ENCODE peak calls at places on chromosomes 3 and 15, in four cellular contexts. X is H1, Q is HCT116, V is GM12878. C is an unnamed sample.

GRCh38 chr3:172601066-172601832 is 78.0 kb upstream of the TNFSF10 start:
- DNase-seq in X (no peak), Q (no peak), V (no peak), C (no peak)

GRCh38 chr15:77026501-77027110 is 31.7 kb downstream of the PSTPIP1 start:
- DNase-seq in X (peak), Q (no peak), V (no peak), C (no peak)

GRCh38 chr3:195806211-195806915 is 5.4 kb downstream of the MUC4 start:
- DNase-seq in X (no peak), Q (no peak), V (no peak), C (peak)

GRCh38 chr3:5473471-5473870 is 286.0 kb downstream of the EDEM1 start:
- DNase-seq in X (no peak), Q (no peak), V (no peak), C (no peak)

GRCh38 chr3:42063886-42064285 is 27.3 kb upstream of the TRAK1 start:
- DNase-seq in X (no peak), Q (no peak), V (no peak), C (no peak)

GRCh38 chr3:18047052-18047451 is 304.6 kb upstream of the TBC1D5 start:
- DNase-seq in X (no peak), Q (no peak), V (no peak), C (no peak)

GRCh38 chr15:92451225-92451825 is 57.6 kb downstream of the ST8SIA2 start:
- DNase-seq in X (no peak), Q (no peak), V (no peak), C (no peak)

GRCh38 chr3:33032937-33033336 is 64.0 kb downstream of the GLB1 start:
- DNase-seq in X (no peak), Q (peak), V (no peak), C (no peak)

GRCh38 chr15:25170113-25170731 is 215.4 kb downstream of the SNRPN start:
- DNase-seq in X (no peak), Q (no peak), V (no peak), C (no peak)

GRCh38 chr3:185537369-185537970 is 14.9 kb downstream of the LIPH start:
- DNase-seq in X (no peak), Q (peak), V (peak), C (no peak)

GRCh38 chr3:33746412-33747116 is 28.5 kb upstream of the CLASP2 start:
- DNase-seq in X (no peak), Q (no peak), V (no peak), C (no peak)

GRCh38 chr3:9142346-9142745 is 107.1 kb downstream of the SRGAP3 start:
- DNase-seq in X (no peak), Q (no peak), V (no peak), C (no peak)

GRCh38 chr15:68230157-68231100 is 901 bp upstream of the CLN6 start:
- DNase-seq in X (peak), Q (no peak), V (peak), C (no peak)

GRCh38 chr15:77823736-77824135 is 191.0 kb upstream of the LINGO1 start:
- DNase-seq in X (no peak), Q (no peak), V (no peak), C (no peak)

GRCh38 chr15:83127547-83128150 is 20.2 kb downstream of the TM6SF1 start:
- DNase-seq in X (no peak), Q (no peak), V (no peak), C (no peak)

GRCh38 chr3:11532865-11533490 is 110.7 kb downstream of the VGLL4 start:
- DNase-seq in X (no peak), Q (no peak), V (no peak), C (no peak)

GRCh38 chr3:172106037-172106559 is 66.7 kb downstream of the FNDC3B start:
- DNase-seq in X (no peak), Q (no peak), V (no peak), C (no peak)

GRCh38 chr3:148092624-148093194 is 605.0 kb upstream of the AGTR1 start:
- DNase-seq in X (no peak), Q (no peak), V (no peak), C (no peak)

GRCh38 chr15:69555080-69555479 is 102.5 kb downstream of the RPLP1 start:
- DNase-seq in X (no peak), Q (no peak), V (no peak), C (no peak)

GRCh38 chr15:78071378-78071777 is 6.1 kb downstream of the TBC1D2B start:
- DNase-seq in X (no peak), Q (no peak), V (no peak), C (no peak)

GRCh38 chr3:98500019-98500418 is 2.5 kb downstream of the OR5K2 start:
- DNase-seq in X (no peak), Q (no peak), V (no peak), C (no peak)

GRCh38 chr3:30604091-30604490 is 2.3 kb upstream of the TGFBR2 start:
- DNase-seq in X (no peak), Q (no peak), V (no peak), C (no peak)

GRCh38 chr15:55108858-55109518 is 87.8 kb downstream of the RSL24D1 start:
- DNase-seq in X (peak), Q (peak), V (peak), C (peak)

GRCh38 chr3:52539010-52539653 is 2.7 kb downstream of the UQCC5 start:
- DNase-seq in X (peak), Q (no peak), V (no peak), C (no peak)

GRCh38 chr3:143975549-143976152 is 4.0 kb downstream of the DIPK2A start:
- DNase-seq in X (no peak), Q (no peak), V (no peak), C (no peak)
- H3K4me3 ChIP-seq in X (peak), Q (no peak), V (peak), C (no peak)

GRCh38 chr15:48533982-48534381 is 111.5 kb downstream of the FBN1 start:
- DNase-seq in X (no peak), Q (no peak), V (no peak), C (no peak)

GRCh38 chr15:48536681-48537091 is 108.8 kb downstream of the FBN1 start:
- DNase-seq in X (no peak), Q (no peak), V (no peak), C (no peak)

GRCh38 chr15:48541659-48542334 is 103.7 kb downstream of the FBN1 start:
- DNase-seq in X (no peak), Q (no peak), V (peak), C (no peak)

GRCh38 chr15:48538941-48539340 is 106.6 kb downstream of the FBN1 start:
- DNase-seq in X (no peak), Q (no peak), V (no peak), C (no peak)

DNA sequence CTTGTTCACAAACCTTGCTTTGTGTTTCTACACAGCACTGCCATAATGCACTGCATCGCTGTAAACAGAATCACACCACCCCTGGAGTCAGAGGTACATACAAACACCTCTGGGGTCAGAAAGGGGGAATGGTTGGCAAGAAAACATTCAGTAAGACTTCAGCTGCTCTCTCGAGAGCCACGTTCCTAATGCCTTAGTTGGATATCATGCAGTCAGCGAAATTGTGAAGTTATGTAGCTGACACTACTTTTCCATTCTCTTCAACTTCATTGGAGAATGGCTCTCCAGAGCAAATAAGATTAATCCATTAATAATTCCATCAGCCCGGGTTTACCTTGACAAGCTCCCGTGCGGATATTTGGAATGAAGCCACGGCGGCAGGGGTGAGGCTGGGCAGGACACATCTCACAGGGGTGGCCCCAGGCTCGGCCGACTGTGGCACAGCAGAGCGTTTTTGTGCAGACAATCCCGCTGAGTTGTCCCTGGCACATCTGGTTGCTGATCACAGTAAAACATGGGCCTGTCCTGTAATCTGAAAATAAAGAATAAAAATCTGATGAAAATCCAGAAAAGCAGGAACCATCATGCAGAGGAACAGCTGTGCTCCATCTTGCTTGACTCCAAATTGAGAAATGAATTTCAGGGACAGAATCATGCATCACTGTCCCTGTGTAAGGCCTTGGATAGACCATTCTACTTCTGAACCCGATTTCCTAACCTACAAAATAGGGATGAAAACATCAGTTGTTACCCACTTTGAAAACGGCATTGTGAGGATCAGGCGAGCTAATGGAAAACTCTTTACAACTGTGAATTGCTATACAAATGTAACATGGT is 108.0 kb downstream of the FBN1 start:
- DNase-seq in X (no peak), Q (no peak), V (no peak), C (no peak)
- TF ChIP-seq ZNF274 in X (no peak), Q (no peak), V (no peak), C (no peak)

GRCh38 chr15:71091601-71092000 is 23.7 kb upstream of the THSD4 start:
- DNase-seq in X (peak), Q (no peak), V (no peak), C (no peak)
- H3K4me3 ChIP-seq in X (no peak), Q (no peak), V (no peak), C (no peak)

GRCh38 chr3:140006331-140006730 is 71.3 kb downstream of the CLSTN2 start:
- DNase-seq in X (peak), Q (no peak), V (no peak), C (no peak)
- TF ChIP-seq ZNF274 in X (no peak), Q (no peak), V (no peak), C (no peak)

GRCh38 chr15:71883447-71883846 is 73.1 kb downstream of the NR2E3 start:
- DNase-seq in X (no peak), Q (no peak), V (peak), C (no peak)
- H3K4me3 ChIP-seq in X (no peak), Q (no peak), V (no peak), C (no peak)

GRCh38 chr3:183988216-183988790 is 29.4 kb downstream of the ABCC5 start:
- DNase-seq in X (no peak), Q (no peak), V (no peak), C (no peak)
- TF ChIP-seq ZNF274 in X (no peak), Q (no peak), V (no peak), C (no peak)